ENCODE peak calls at places on chromosomes 4 and X, in five cellular contexts. One of them, this sample, is unnamed.

GRCh38 chr4:138798404-138798803 is 217.2 kb upstream of the NOCT start:
- DNase-seq in endothelial cell of umbilical vein: no peak
- DNase-seq in activated B cell treated with CpG ODN at 0.5 μM for 24 hours: no peak
- DNase-seq in iPS-NIHi11: no peak
- DNase-seq in activated CD4-positive, alpha-beta T cell treated with anti-CD3 and anti-CD28 coated beads for 36 hours: no peak
- DNase-seq in this sample: no peak

GRCh38 chr4:47313396-47313795 is 150.1 kb downstream of the COMMD8 start:
- DNase-seq in endothelial cell of umbilical vein: no peak
- DNase-seq in activated B cell treated with CpG ODN at 0.5 μM for 24 hours: no peak
- DNase-seq in iPS-NIHi11: no peak
- DNase-seq in activated CD4-positive, alpha-beta T cell treated with anti-CD3 and anti-CD28 coated beads for 36 hours: no peak
- DNase-seq in this sample: no peak

GRCh38 chr4:114383721-114384120 is 214.9 kb upstream of the UGT8 start:
- DNase-seq in endothelial cell of umbilical vein: peak
- DNase-seq in activated B cell treated with CpG ODN at 0.5 μM for 24 hours: no peak
- DNase-seq in iPS-NIHi11: no peak
- DNase-seq in activated CD4-positive, alpha-beta T cell treated with anti-CD3 and anti-CD28 coated beads for 36 hours: no peak
- DNase-seq in this sample: no peak

GRCh38 chrX:155026727-155027508 is at the start of gene FUNDC2:
- DNase-seq in endothelial cell of umbilical vein: peak
- DNase-seq in activated B cell treated with CpG ODN at 0.5 μM for 24 hours: peak
- DNase-seq in iPS-NIHi11: peak
- DNase-seq in activated CD4-positive, alpha-beta T cell treated with anti-CD3 and anti-CD28 coated beads for 36 hours: peak
- DNase-seq in this sample: peak

GRCh38 chrX:17769701-17770269 is 32.5 kb downstream of the SCML1 start:
- DNase-seq in endothelial cell of umbilical vein: no peak
- DNase-seq in activated B cell treated with CpG ODN at 0.5 μM for 24 hours: no peak
- DNase-seq in iPS-NIHi11: no peak
- DNase-seq in activated CD4-positive, alpha-beta T cell treated with anti-CD3 and anti-CD28 coated beads for 36 hours: peak
- DNase-seq in this sample: no peak

GRCh38 chr4:76995776-76996175 is 46.2 kb downstream of the SEPTIN11 start:
- DNase-seq in endothelial cell of umbilical vein: no peak
- DNase-seq in activated B cell treated with CpG ODN at 0.5 μM for 24 hours: no peak
- DNase-seq in iPS-NIHi11: no peak
- DNase-seq in activated CD4-positive, alpha-beta T cell treated with anti-CD3 and anti-CD28 coated beads for 36 hours: no peak
- DNase-seq in this sample: no peak

GRCh38 chrX:138775501-138775900 is 64.0 kb upstream of the FGF13 start:
- DNase-seq in endothelial cell of umbilical vein: peak
- DNase-seq in activated B cell treated with CpG ODN at 0.5 μM for 24 hours: no peak
- DNase-seq in iPS-NIHi11: no peak
- DNase-seq in activated CD4-positive, alpha-beta T cell treated with anti-CD3 and anti-CD28 coated beads for 36 hours: no peak
- DNase-seq in this sample: no peak

GRCh38 chrX:104877504-104877903 is 311.5 kb downstream of the IL1RAPL2 start:
- DNase-seq in endothelial cell of umbilical vein: no peak
- DNase-seq in activated B cell treated with CpG ODN at 0.5 μM for 24 hours: no peak
- DNase-seq in iPS-NIHi11: no peak
- DNase-seq in activated CD4-positive, alpha-beta T cell treated with anti-CD3 and anti-CD28 coated beads for 36 hours: no peak
- DNase-seq in this sample: no peak

GRCh38 chr4:95505801-95506200 is 43.0 kb downstream of the UNC5C start:
- DNase-seq in endothelial cell of umbilical vein: no peak
- DNase-seq in activated B cell treated with CpG ODN at 0.5 μM for 24 hours: no peak
- DNase-seq in iPS-NIHi11: no peak
- DNase-seq in activated CD4-positive, alpha-beta T cell treated with anti-CD3 and anti-CD28 coated beads for 36 hours: no peak
- DNase-seq in this sample: no peak

GRCh38 chrX:69015156-69015555 is 150.1 kb downstream of the PJA1 start:
- DNase-seq in endothelial cell of umbilical vein: no peak
- DNase-seq in activated B cell treated with CpG ODN at 0.5 μM for 24 hours: no peak
- DNase-seq in iPS-NIHi11: no peak
- DNase-seq in activated CD4-positive, alpha-beta T cell treated with anti-CD3 and anti-CD28 coated beads for 36 hours: no peak
- DNase-seq in this sample: peak

This sample was measured in heart right ventricle.